ENCODE peak calls at places on chromosome 9, in nine cellular contexts. S, V, L, I, P, J, A, Z and D are unnamed samples.

GRCh38 chr9:71858812-71859211 is 52.2 kb downstream of the ABHD17B start:
- DNase-seq in V (no peak), L (no peak), Z (no peak), P (peak; percentile 23), S (no peak), J (no peak), I (no peak), A (no peak), D (no peak)

GRCh38 chr9:26086396-26086795 is 408.2 kb upstream of the TUSC1 start:
- DNase-seq in S (no peak), Z (no peak), A (no peak), I (no peak), P (no peak), V (no peak), J (no peak), L (no peak), D (no peak)

GRCh38 chr9:71286146-71286545 is 164.7 kb upstream of the TRPM3 start:
- DNase-seq in J (no peak), Z (no peak), A (no peak), L (no peak), V (no peak), S (no peak), I (no peak), P (no peak), D (no peak)

GRCh38 chr9:95736370-95736769 is 139.1 kb upstream of the ERCC6L2 start:
- DNase-seq in I (peak; percentile 52), J (no peak), L (no peak), A (no peak), P (peak; percentile 36), S (no peak), V (peak; percentile 14), Z (no peak), D (no peak)

GRCh38 chr9:77224750-77225312 is 47.5 kb downstream of the VPS13A start:
- DNase-seq in I (no peak), A (peak; percentile 53), L (no peak), V (peak; percentile 5), J (no peak), S (no peak), P (peak; percentile 75), Z (no peak), D (no peak)

GRCh38 chr9:78462616-78463015 is 165.7 kb downstream of the PSAT1 start:
- DNase-seq in I (no peak), L (no peak), V (no peak), A (no peak), S (no peak), P (no peak), J (no peak), Z (no peak), D (no peak)

GRCh38 chr9:126722922-126723806 is 81.7 kb upstream of the ZBTB43 start:
- DNase-seq in V (peak; percentile 27), Z (no peak), S (peak; percentile 48), J (no peak), A (no peak), I (peak; percentile 47), L (peak; percentile 65), P (peak; percentile 48), D (no peak)

GRCh38 chr9:88535932-88536324 is 950 bp downstream of the NXNL2 start:
- DNase-seq in J (no peak), V (no peak), L (no peak), Z (no peak), S (peak; percentile 34), A (no peak), I (no peak), P (no peak), D (no peak)

GRCh38 chr9:105138306-105138801 is 106.1 kb upstream of the SLC44A1 start:
- DNase-seq in J (no peak), A (no peak), V (peak; percentile 55), I (peak; percentile 43), L (no peak), S (no peak), Z (peak; percentile 10), P (peak; percentile 83), D (no peak)

GRCh38 chr9:135288941-135289534 is 190.5 kb upstream of the PPP1R26 start:
- DNase-seq in V (no peak), Z (no peak), P (no peak), L (no peak), I (no peak), A (no peak), J (no peak), S (no peak), D (peak; percentile 61)

GRCh38 chr9:129332581-129332980 is 154.5 kb upstream of the IER5L start:
- DNase-seq in Z (no peak), P (no peak), V (no peak), I (no peak), A (no peak), L (no peak), J (no peak), S (no peak), D (no peak)

GRCh38 chr9:101028346-101029299 is at the start of gene PLPPR1:
- DNase-seq in J (peak; percentile 78), A (peak; percentile 21), Z (peak; percentile 72), V (peak; percentile 52), S (peak; percentile 75), I (peak; percentile 95), L (no peak), P (peak; percentile 38), D (peak; percentile 79)

GRCh38 chr9:15851766-15852165 is 298.9 kb downstream of the CCDC171 start:
- DNase-seq in Z (no peak), L (no peak), A (no peak), P (no peak), I (no peak), J (no peak), S (no peak), V (no peak), D (no peak)

GRCh38 chr9:33881635-33882034 is 64.7 kb downstream of the UBE2R2 start:
- DNase-seq in Z (no peak), I (no peak), P (no peak), V (no peak), L (no peak), J (peak; percentile 64), S (no peak), A (peak; percentile 35), D (no peak)

GRCh38 chr9:28179893-28180292 is 606.6 kb upstream of the C9orf72 start:
- DNase-seq in I (no peak), V (no peak), J (no peak), A (no peak), S (no peak), Z (no peak), L (no peak), P (no peak), D (no peak)

GRCh38 chr9:36576866-36577265 is 4.2 kb downstream of the MELK start:
- DNase-seq in L (no peak), S (no peak), A (peak; percentile 35), I (no peak), Z (no peak), P (no peak), J (no peak), V (no peak), D (no peak)

GRCh38 chr9:81174023-81174422 is 515.3 kb downstream of the TLE1 start:
- DNase-seq in J (no peak), V (no peak), P (no peak), I (no peak), L (no peak), S (no peak), A (no peak), Z (no peak), D (no peak)
- TF ChIP-seq CTCF in J (no peak), V (peak; percentile 25), P (peak; percentile 34), I (no peak), L (no peak), S (no peak), A (no peak), Z (no peak), D (peak; percentile 35)

GRCh38 chr9:93270976-93271375 is 87.0 kb downstream of the WNK2 start:
- DNase-seq in Z (no peak), I (no peak), A (no peak), L (peak; percentile 7), P (no peak), V (no peak), S (no peak), J (no peak), D (no peak)

GRCh38 chr9:93280661-93281259 is 96.8 kb downstream of the WNK2 start:
- DNase-seq in J (no peak), L (no peak), I (no peak), A (no peak), Z (no peak), P (no peak), S (no peak), V (no peak), D (no peak)

GRCh38 chr9:93278164-93278563 is 94.2 kb downstream of the WNK2 start:
- DNase-seq in V (no peak), J (no peak), I (no peak), A (no peak), L (no peak), P (no peak), Z (no peak), S (no peak), D (no peak)

DNA sequence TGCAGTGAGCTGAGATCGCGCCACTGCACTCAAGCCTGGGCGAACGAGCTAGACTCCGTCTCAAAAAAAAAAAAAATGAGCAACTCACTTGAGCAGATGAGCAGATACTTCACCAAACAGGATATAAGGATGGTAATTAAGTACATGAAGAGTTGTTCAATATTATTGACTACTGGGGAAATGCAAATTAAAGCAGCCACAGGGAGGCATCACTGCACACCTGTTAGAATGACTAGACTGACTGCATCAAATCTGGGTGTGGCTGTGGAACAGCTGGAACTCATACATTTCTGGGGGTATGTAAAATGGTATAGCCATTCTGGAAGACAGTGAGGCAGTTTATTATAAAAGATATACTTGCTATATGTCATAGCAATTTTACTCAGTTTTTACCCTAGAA is 93.0 kb downstream of the WNK2 start:
- DNase-seq in S (no peak), V (no peak), J (no peak), I (no peak), A (no peak), P (no peak), L (no peak), Z (no peak), D (no peak)
- TF ChIP-seq CTCF in S (no peak), V (no peak), J (no peak), I (no peak), A (no peak), P (no peak), L (no peak), Z (no peak), D (no peak)

DNA sequence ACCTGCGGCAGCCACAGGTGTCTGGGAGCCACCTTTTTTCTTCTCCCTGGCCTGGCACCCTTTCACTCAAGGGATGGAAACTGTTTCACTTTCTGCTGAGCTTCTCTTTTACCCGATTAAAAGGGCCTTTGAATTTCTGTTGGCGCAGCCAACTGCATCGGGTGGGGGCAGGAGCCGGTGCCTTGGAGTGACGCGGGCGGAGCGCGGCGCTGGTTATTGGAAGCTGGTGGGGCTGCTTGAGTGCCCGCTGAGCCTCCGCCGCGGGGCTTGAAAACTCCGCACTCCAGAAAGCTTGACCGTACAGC is 52.0 kb upstream of the TJP2 start:
- DNase-seq in S (peak; percentile 78), V (peak; percentile 75), Z (peak; percentile 37), I (peak; percentile 77), L (peak; percentile 33), J (no peak), A (peak; percentile 77), P (peak; percentile 73), D (no peak)
- TF ChIP-seq CTCF in S (no peak), V (no peak), Z (peak; percentile 18), I (no peak), L (no peak), J (no peak), A (no peak), P (no peak), D (peak; percentile 34)

DNA sequence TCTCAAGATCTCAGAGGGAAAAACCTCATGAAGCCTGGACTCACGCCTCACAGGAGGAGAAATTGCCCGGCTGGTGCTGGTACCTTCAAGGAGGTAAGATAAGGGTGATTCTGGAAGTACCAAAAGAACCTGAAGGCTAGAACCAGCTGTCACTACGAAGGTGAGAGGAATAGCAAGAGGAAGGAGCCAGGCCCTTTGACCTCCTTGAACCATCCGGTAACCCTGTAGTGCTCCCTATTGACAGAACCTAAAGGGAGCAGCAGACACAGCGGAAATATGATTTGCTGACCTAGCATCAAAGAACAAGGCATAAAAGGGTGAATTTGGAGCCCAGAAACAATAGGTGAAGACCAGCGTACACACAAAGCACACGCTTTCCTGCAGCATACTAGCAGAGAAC is 92.2 kb downstream of the DOCK8 start:
- DNase-seq in Z (no peak), I (peak; percentile 13), P (no peak), A (no peak), V (no peak), S (peak; percentile 21), L (no peak), J (no peak), D (no peak)
- TF ChIP-seq CTCF in Z (no peak), I (peak; percentile 26), P (no peak), A (no peak), V (no peak), S (no peak), L (no peak), J (no peak), D (no peak)